ENCODE peak calls at places on chromosome X, in ten cellular contexts. S, L, X, U, C, H, B, I, O and A are unnamed samples.

GRCh38 chrX:153768311-153769157 is 4.5 kb downstream of the PLXNB3 start:
- DNase-seq in S (no peak), L (no peak), X (no peak), U (peak), C (no peak), H (no peak), B (peak), I (no peak), O (no peak), A (peak)

GRCh38 chrX:32397562-32398216 is 813.7 kb downstream of the DMD start:
- DNase-seq in S (no peak), L (no peak), X (no peak), U (no peak), C (no peak), H (no peak), B (no peak), I (no peak), O (no peak), A (no peak)

GRCh38 chrX:33339219-33339618 is 127.9 kb upstream of the DMD start:
- DNase-seq in S (no peak), L (no peak), X (no peak), U (no peak), C (no peak), H (no peak), B (no peak), I (no peak), O (no peak), A (no peak)

GRCh38 chrX:22406332-22406731 is 133.6 kb downstream of the CBLL2 start:
- DNase-seq in S (no peak), L (no peak), X (no peak), U (no peak), C (no peak), H (no peak), B (no peak), I (no peak), O (no peak), A (no peak)

GRCh38 chrX:25206761-25207160 is 191.0 kb upstream of the ARX start:
- DNase-seq in S (no peak), L (no peak), X (no peak), U (no peak), C (no peak), H (no peak), B (no peak), I (no peak), O (no peak), A (no peak)

GRCh38 chrX:43958529-43958928 is 14.7 kb downstream of the NDP start:
- DNase-seq in S (no peak), L (no peak), X (peak), U (peak), C (no peak), H (peak), B (no peak), I (peak), O (no peak), A (no peak)

GRCh38 chrX:7448123-7448522 is 300.2 kb upstream of the PUDP start:
- DNase-seq in S (no peak), L (no peak), X (no peak), U (no peak), C (no peak), H (no peak), B (no peak), I (peak), O (no peak), A (no peak)

GRCh38 chrX:50691820-50692219 is 122.2 kb downstream of the SHROOM4 start:
- DNase-seq in S (no peak), L (no peak), X (peak), U (no peak), C (no peak), H (peak), B (no peak), I (peak), O (no peak), A (no peak)

GRCh38 chrX:110418220-110418856 is 59.7 kb downstream of the RTL9 start:
- DNase-seq in S (no peak), L (no peak), X (no peak), U (no peak), C (no peak), H (no peak), B (no peak), I (no peak), O (peak), A (no peak)

GRCh38 chrX:114472788-114473187 is 111.1 kb upstream of the HTR2C start:
- DNase-seq in S (no peak), L (no peak), X (no peak), U (no peak), C (no peak), H (no peak), B (no peak), I (no peak), O (no peak), A (no peak)

GRCh38 chrX:29671426-29671825 is 543.9 kb upstream of the MAGEB2 start:
- DNase-seq in S (no peak), L (no peak), X (no peak), U (no peak), C (no peak), H (no peak), B (no peak), I (no peak), O (no peak), A (no peak)

GRCh38 chrX:69603566-69604194 is 12.2 kb upstream of the EDA start:
- DNase-seq in S (no peak), L (no peak), X (no peak), U (no peak), C (no peak), H (no peak), B (no peak), I (no peak), O (no peak), A (no peak)

GRCh38 chrX:97367149-97367548 is 483.4 kb downstream of the RPA4 start:
- DNase-seq in S (no peak), L (no peak), X (no peak), U (no peak), C (no peak), H (no peak), B (no peak), I (no peak), O (no peak), A (no peak)

GRCh38 chrX:12912786-12913185 is 6.4 kb downstream of the TLR8 start:
- DNase-seq in S (no peak), L (no peak), X (no peak), U (no peak), C (no peak), H (no peak), B (no peak), I (no peak), O (no peak), A (no peak)

GRCh38 chrX:112784692-112785091 is 55.9 kb downstream of the AMOT start:
- DNase-seq in S (no peak), L (no peak), X (no peak), U (no peak), C (no peak), H (no peak), B (no peak), I (no peak), O (no peak), A (no peak)

GRCh38 chrX:93637591-93637990 is 35.8 kb downstream of the NAP1L3 start:
- DNase-seq in S (no peak), L (no peak), X (no peak), U (no peak), C (peak), H (no peak), B (no peak), I (no peak), O (no peak), A (no peak)

GRCh38 chrX:154727418-154728323 is 23.2 kb downstream of the GAB3 start:
- DNase-seq in S (peak), L (peak), X (no peak), U (peak), C (no peak), H (no peak), B (peak), I (peak), O (no peak), A (no peak)

GRCh38 chrX:111465664-111466063 is 45.8 kb upstream of the SERTM2 start:
- DNase-seq in S (no peak), L (no peak), X (no peak), U (no peak), C (no peak), H (no peak), B (no peak), I (no peak), O (no peak), A (no peak)

GRCh38 chrX:129238011-129238410 is 285.3 kb downstream of the SMARCA1 start:
- DNase-seq in S (no peak), L (no peak), X (no peak), U (no peak), C (no peak), H (no peak), B (no peak), I (no peak), O (no peak), A (no peak)

GRCh38 chrX:68994883-68995255 is 166.0 kb downstream of the EFNB1 start:
- DNase-seq in S (no peak), L (no peak), X (no peak), U (no peak), C (no peak), H (no peak), B (no peak), I (no peak), O (no peak), A (no peak)

GRCh38 chrX:34900691-34901090 is 41.9 kb upstream of the FAM47B start:
- DNase-seq in S (no peak), L (no peak), X (no peak), U (no peak), C (no peak), H (no peak), B (no peak), I (no peak), O (no peak), A (no peak)

GRCh38 chrX:154300815-154301214 is 5.2 kb downstream of the TKTL1 start:
- DNase-seq in S (no peak), L (no peak), X (no peak), U (no peak), C (no peak), H (no peak), B (no peak), I (peak), O (no peak), A (peak)

GRCh38 chrX:48972214-48973164 is 845 bp upstream of the KCND1 start:
- DNase-seq in S (no peak), L (no peak), X (no peak), U (peak), C (no peak), H (peak), B (no peak), I (peak), O (peak), A (no peak)

GRCh38 chrX:29435396-29435795 is 780.0 kb upstream of the MAGEB2 start:
- DNase-seq in S (no peak), L (no peak), X (no peak), U (no peak), C (no peak), H (no peak), B (no peak), I (no peak), O (no peak), A (no peak)

GRCh38 chrX:71147496-71148277 is 3.0 kb downstream of the NLGN3 start:
- DNase-seq in S (no peak), L (no peak), X (no peak), U (no peak), C (no peak), H (no peak), B (no peak), I (peak), O (no peak), A (no peak)

GRCh38 chrX:19566359-19567141 is 51.2 kb upstream of the MAP3K15 start:
- DNase-seq in S (no peak), L (no peak), X (no peak), U (peak), C (no peak), H (no peak), B (no peak), I (peak), O (no peak), A (no peak)

GRCh38 chrX:115183980-115184379 is 5.2 kb upstream of the RBMXL3 start:
- DNase-seq in S (no peak), L (no peak), X (no peak), U (no peak), C (no peak), H (no peak), B (no peak), I (no peak), O (no peak), A (no peak)

GRCh38 chrX:110268395-110268794 is 49.5 kb downstream of the AMMECR1 start:
- DNase-seq in S (no peak), L (no peak), X (no peak), U (no peak), C (no peak), H (no peak), B (no peak), I (no peak), O (no peak), A (no peak)

GRCh38 chrX:149248073-149248625 is 257.0 kb downstream of the IDS start:
- DNase-seq in S (no peak), L (no peak), X (no peak), U (no peak), C (no peak), H (no peak), B (no peak), I (no peak), O (no peak), A (no peak)

GRCh38 chrX:106564986-106565385 is 46.8 kb upstream of the RADX start:
- DNase-seq in S (no peak), L (no peak), X (no peak), U (no peak), C (no peak), H (no peak), B (no peak), I (no peak), O (no peak), A (no peak)

GRCh38 chrX:85828771-85829170 is 218.6 kb downstream of the CHM start:
- DNase-seq in S (no peak), L (no peak), X (no peak), U (no peak), C (no peak), H (no peak), B (no peak), I (no peak), O (no peak), A (no peak)

GRCh38 chrX:115889121-115889890 is 281.2 kb upstream of the AGTR2 start:
- DNase-seq in S (peak), L (no peak), X (no peak), U (no peak), C (no peak), H (no peak), B (peak), I (no peak), O (no peak), A (peak)

GRCh38 chrX:155027509-155028066 is 944 bp downstream of the FUNDC2 start:
- DNase-seq in S (peak), L (no peak), X (peak), U (no peak), C (no peak), H (peak), B (no peak), I (peak), O (no peak), A (no peak)

GRCh38 chrX:154457491-154458115 is 478 bp upstream of the PLXNA3 start:
- DNase-seq in S (no peak), L (no peak), X (no peak), U (peak), C (no peak), H (no peak), B (no peak), I (no peak), O (peak), A (peak)

DNA sequence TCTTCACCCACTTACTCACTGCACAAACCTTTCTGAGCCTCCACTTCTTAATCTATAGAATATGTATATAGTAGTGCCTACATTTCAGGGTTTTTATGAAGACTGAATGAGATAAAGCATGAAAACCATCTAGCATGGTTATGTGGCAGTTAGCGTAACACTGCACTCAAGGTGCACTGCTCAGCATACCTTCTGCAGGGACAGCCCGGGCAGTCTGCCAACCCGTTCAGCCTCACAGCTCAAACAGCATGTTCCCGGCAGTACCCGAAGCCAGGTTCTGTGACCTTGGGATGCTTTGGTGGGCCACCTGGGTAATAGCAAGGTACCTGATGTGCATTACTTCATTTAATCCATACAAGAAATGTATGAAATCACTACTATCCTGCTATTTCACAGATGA is 81.4 kb downstream of the DOCK11 start:
- DNase-seq in S (peak), L (no peak), X (peak), U (no peak), C (no peak), H (no peak), B (no peak), I (no peak), O (peak), A (no peak)
- TF ChIP-seq POLR2AphosphoS5 in S (no peak), L (no peak), X (no peak), U (no peak), C (no peak), H (no peak), B (no peak), I (no peak), O (no peak), A (no peak)

GRCh38 chrX:108000751-108001150 is 18.6 kb upstream of the TEX13B start:
- DNase-seq in S (no peak), L (no peak), X (peak), U (no peak), C (no peak), H (no peak), B (no peak), I (no peak), O (no peak), A (no peak)
- H3K27ac ChIP-seq in S (no peak), L (no peak), X (no peak), U (no peak), C (no peak), H (no peak), B (peak), I (no peak), O (no peak), A (no peak)

GRCh38 chrX:131040781-131041180 is 17.4 kb upstream of the ARHGAP36 start:
- DNase-seq in S (no peak), L (no peak), X (no peak), U (no peak), C (no peak), H (no peak), B (no peak), I (no peak), O (no peak), A (no peak)
- TF ChIP-seq POLR2AphosphoS5 in S (no peak), L (no peak), X (no peak), U (no peak), C (no peak), H (no peak), B (no peak), I (no peak), O (no peak), A (no peak)

GRCh38 chrX:143853488-143853887 is 30.4 kb upstream of the UBE2NL start:
- DNase-seq in S (no peak), L (no peak), X (no peak), U (no peak), C (no peak), H (no peak), B (no peak), I (no peak), O (no peak), A (no peak)
- H3K27ac ChIP-seq in S (no peak), L (no peak), X (no peak), U (no peak), C (no peak), H (no peak), B (no peak), I (no peak), O (no peak), A (no peak)

DNA sequence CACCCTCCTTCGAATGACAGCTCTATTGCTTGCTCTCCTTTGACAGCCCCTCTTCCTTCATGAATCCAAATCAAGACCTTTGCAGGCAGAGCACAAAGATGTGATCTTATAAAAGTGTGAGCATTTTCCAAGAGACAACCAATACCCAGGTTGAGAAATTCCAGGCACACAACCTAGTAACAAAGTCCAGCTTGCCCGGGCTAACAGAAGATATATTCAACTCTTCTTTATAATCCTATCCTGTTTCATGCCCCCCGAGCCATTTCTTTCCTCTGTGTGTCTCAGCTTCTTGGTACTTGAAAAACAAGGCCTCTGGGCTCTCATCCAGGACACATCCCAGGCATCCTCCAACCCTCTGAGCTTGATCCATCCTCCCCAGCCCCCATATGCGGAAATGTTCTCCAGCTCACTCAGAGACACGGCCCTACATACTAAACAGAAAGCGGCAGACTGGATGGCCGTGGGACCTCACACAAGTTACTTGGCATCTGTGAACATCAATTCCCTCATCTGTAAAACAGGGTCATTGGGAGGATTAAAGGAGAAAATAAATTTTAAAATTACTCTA is 627.1 kb downstream of the BCOR start:
- DNase-seq in S (peak), L (no peak), X (peak), U (peak), C (no peak), H (no peak), B (no peak), I (no peak), O (no peak), A (no peak)
- TF ChIP-seq POLR2AphosphoS5 in S (peak), L (no peak), X (no peak), U (no peak), C (no peak), H (no peak), B (no peak), I (no peak), O (no peak), A (no peak)

GRCh38 chrX:118459494-118459893 is 36.1 kb upstream of the DOCK11 start:
- DNase-seq in S (no peak), L (no peak), X (no peak), U (no peak), C (no peak), H (no peak), B (no peak), I (peak), O (no peak), A (no peak)
- H3K27ac ChIP-seq in S (no peak), L (no peak), X (no peak), U (no peak), C (no peak), H (no peak), B (no peak), I (no peak), O (no peak), A (no peak)

DNA sequence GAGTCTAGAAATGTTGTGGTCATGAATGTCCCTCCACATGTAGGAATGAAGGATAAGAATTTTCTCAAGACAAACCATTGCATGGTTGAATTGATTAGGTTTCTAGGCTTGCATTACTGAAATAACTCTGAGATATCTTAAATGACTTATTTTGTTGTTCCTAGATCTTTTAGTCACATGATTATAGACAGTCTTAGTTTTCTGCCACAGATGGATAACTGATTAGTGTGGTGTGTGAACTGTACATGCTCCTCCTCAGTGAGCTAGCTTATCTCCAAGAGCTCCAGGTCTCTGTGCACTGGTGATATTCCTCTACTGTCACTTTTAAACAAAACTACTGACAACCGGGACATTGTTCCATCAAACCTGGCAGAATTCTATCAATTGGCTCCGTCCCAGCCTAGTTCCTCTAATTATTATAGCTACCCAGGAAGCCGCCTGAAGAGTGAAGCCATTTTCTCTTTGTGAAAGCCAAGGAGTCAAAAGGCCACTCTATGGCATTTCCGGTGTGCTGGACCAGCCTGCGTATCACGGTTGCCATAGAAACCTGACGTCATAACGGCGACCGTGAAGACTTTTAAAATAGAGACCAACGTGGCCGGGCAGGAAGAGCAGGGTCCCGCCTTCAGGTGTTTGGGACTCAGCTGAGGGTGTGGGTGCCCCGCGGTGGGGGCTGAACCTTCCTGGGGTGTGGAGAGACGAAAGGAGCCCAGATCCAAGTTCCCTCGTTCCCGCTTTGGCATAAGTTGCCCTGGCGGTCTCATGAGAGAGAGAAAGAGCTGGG is 28.1 kb downstream of the BEX3 start:
- DNase-seq in S (peak), L (peak), X (peak), U (peak), C (peak), H (peak), B (no peak), I (no peak), O (peak), A (no peak)
- TF ChIP-seq POLR2AphosphoS5 in S (peak), L (no peak), X (no peak), U (no peak), C (no peak), H (peak), B (no peak), I (no peak), O (peak), A (peak)

DNA sequence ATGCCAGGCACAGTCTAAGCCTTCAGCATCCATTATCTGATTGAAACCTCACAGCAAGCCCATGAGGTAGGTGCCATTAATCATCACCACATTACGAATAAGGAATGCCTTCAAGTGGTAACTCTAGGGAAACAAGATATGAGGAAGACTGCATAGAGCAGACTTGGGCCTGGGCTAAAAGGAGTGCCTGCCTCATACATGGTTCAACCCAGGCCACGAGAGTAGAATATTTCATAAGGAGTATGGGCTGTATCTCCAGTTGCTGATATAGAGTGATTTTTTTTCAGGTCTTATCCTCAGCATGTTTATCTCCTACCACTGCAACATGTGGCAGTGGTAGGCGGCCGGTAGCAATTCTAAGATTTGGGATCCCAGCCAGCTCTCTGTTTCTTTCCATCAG is 51.7 kb downstream of the ATP11C start:
- DNase-seq in S (no peak), L (no peak), X (no peak), U (no peak), C (no peak), H (peak), B (no peak), I (no peak), O (no peak), A (no peak)
- H3K27ac ChIP-seq in S (no peak), L (peak), X (no peak), U (no peak), C (no peak), H (no peak), B (no peak), I (no peak), O (no peak), A (peak)